ENCODE peak calls at places on chromosomes 4 and X, in eight cellular contexts. A, L, K, B, P, S, C and N are unnamed samples.

GRCh38 chr4:154958621-154959358 is 177.7 kb downstream of the RBM46 start:
- DNase-seq in A (peak), L (no peak), K (no peak), B (peak), P (peak), S (peak), C (peak), N (no peak)

GRCh38 chrX:17413228-17413627 is 38.2 kb downstream of the NHS start:
- DNase-seq in A (peak), L (no peak), K (no peak), B (no peak), P (no peak), S (no peak), C (no peak), N (no peak)

GRCh38 chr4:185263419-185263818 is 54.0 kb downstream of the SNX25 start:
- DNase-seq in A (no peak), L (no peak), K (no peak), B (no peak), P (no peak), S (no peak), C (no peak), N (no peak)

GRCh38 chr4:2932951-2933565 is 30.1 kb downstream of the NOP14 start:
- DNase-seq in A (no peak), L (no peak), K (no peak), B (no peak), P (peak), S (no peak), C (no peak), N (no peak)

GRCh38 chr4:184362338-184362737 is 112.0 kb downstream of the IRF2 start:
- DNase-seq in A (no peak), L (peak), K (no peak), B (no peak), P (no peak), S (no peak), C (no peak), N (no peak)

GRCh38 chrX:37405954-37406353 is 56.8 kb downstream of the PRRG1 start:
- DNase-seq in A (peak), L (no peak), K (no peak), B (no peak), P (no peak), S (no peak), C (no peak), N (no peak)

GRCh38 chr4:186765673-186766546 is 42.3 kb upstream of the FAT1 start:
- DNase-seq in A (no peak), L (no peak), K (no peak), B (no peak), P (no peak), S (no peak), C (no peak), N (no peak)

GRCh38 chr4:41683321-41683720 is 65.2 kb downstream of the PHOX2B start:
- DNase-seq in A (no peak), L (no peak), K (no peak), B (no peak), P (no peak), S (no peak), C (no peak), N (no peak)

GRCh38 chrX:41027388-41027787 is 57.9 kb upstream of the USP9X start:
- DNase-seq in A (peak), L (no peak), K (no peak), B (no peak), P (no peak), S (no peak), C (no peak), N (no peak)

GRCh38 chr4:6824772-6825402 is 42.4 kb downstream of the KIAA0232 start:
- DNase-seq in A (no peak), L (no peak), K (no peak), B (no peak), P (no peak), S (no peak), C (no peak), N (no peak)

GRCh38 chr4:1172971-1173757 is 781 bp upstream of the SPON2 start:
- DNase-seq in A (peak), L (peak), K (no peak), B (peak), P (no peak), S (peak), C (no peak), N (no peak)

GRCh38 chr4:99144070-99144469 is at the start of gene ADH4:
- DNase-seq in A (peak), L (no peak), K (no peak), B (no peak), P (no peak), S (no peak), C (no peak), N (no peak)

GRCh38 chr4:47933798-47934197 is 19.4 kb upstream of the NFXL1 start:
- DNase-seq in A (peak), L (no peak), K (peak), B (no peak), P (no peak), S (no peak), C (no peak), N (no peak)

GRCh38 chr4:57312296-57312695 is 202.1 kb upstream of the IGFBP7 start:
- DNase-seq in A (no peak), L (no peak), K (no peak), B (no peak), P (no peak), S (no peak), C (no peak), N (no peak)

GRCh38 chr4:85860066-85860465 is 385.1 kb downstream of the ARHGAP24 start:
- DNase-seq in A (peak), L (no peak), K (no peak), B (no peak), P (no peak), S (no peak), C (no peak), N (no peak)

GRCh38 chr4:17055788-17056187 is 157.3 kb upstream of the LDB2 start:
- DNase-seq in A (peak), L (no peak), K (no peak), B (no peak), P (no peak), S (no peak), C (no peak), N (no peak)

GRCh38 chrX:77087529-77088169 is 359.5 kb upstream of the FGF16 start:
- DNase-seq in A (peak), L (no peak), K (no peak), B (peak), P (no peak), S (peak), C (peak), N (no peak)

GRCh38 chr4:168839758-168840385 is 170.2 kb downstream of the CBR4 start:
- DNase-seq in A (peak), L (no peak), K (no peak), B (no peak), P (no peak), S (no peak), C (no peak), N (no peak)

GRCh38 chr4:89836031-89836777 is 757 bp downstream of the SNCA start:
- DNase-seq in A (no peak), L (peak), K (peak), B (no peak), P (no peak), S (no peak), C (no peak), N (peak)

GRCh38 chr4:115222061-115222460 is 108.6 kb upstream of the NDST4 start:
- DNase-seq in A (no peak), L (no peak), K (no peak), B (no peak), P (no peak), S (no peak), C (no peak), N (no peak)

GRCh38 chr4:116066711-116067245 is 953.4 kb upstream of the NDST4 start:
- DNase-seq in A (no peak), L (peak), K (no peak), B (no peak), P (no peak), S (no peak), C (no peak), N (no peak)

GRCh38 chr4:139595989-139596679 is 40.1 kb upstream of the SETD7 start:
- DNase-seq in A (peak), L (no peak), K (no peak), B (peak), P (no peak), S (peak), C (no peak), N (no peak)

GRCh38 chrX:96563663-96564062 is 121.0 kb upstream of the DIAPH2 start:
- DNase-seq in A (peak), L (no peak), K (no peak), B (peak), P (no peak), S (peak), C (no peak), N (no peak)

GRCh38 chr4:139852612-139853269 is 187.1 kb downstream of the MGST2 start:
- DNase-seq in A (no peak), L (no peak), K (no peak), B (no peak), P (no peak), S (no peak), C (no peak), N (no peak)

GRCh38 chr4:110106946-110107325 is 91.5 kb downstream of the ELOVL6 start:
- DNase-seq in A (peak), L (no peak), K (no peak), B (no peak), P (no peak), S (no peak), C (no peak), N (no peak)

GRCh38 chr4:76998251-76998901 is 48.8 kb downstream of the SEPTIN11 start:
- DNase-seq in A (peak), L (no peak), K (no peak), B (no peak), P (no peak), S (no peak), C (no peak), N (no peak)

GRCh38 chrX:44344194-44344593 is 722 bp upstream of the EFHC2 start:
- DNase-seq in A (no peak), L (peak), K (peak), B (peak), P (peak), S (peak), C (peak), N (no peak)

GRCh38 chr4:8422327-8422726 is 18.2 kb downstream of the ACOX3 start:
- DNase-seq in A (no peak), L (no peak), K (no peak), B (no peak), P (no peak), S (no peak), C (no peak), N (no peak)

GRCh38 chrX:8433296-8434094 is 31.1 kb upstream of the VCX3B start:
- DNase-seq in A (no peak), L (no peak), K (no peak), B (no peak), P (no peak), S (no peak), C (no peak), N (no peak)

GRCh38 chrX:69988955-69989394 is 60.8 kb downstream of the AWAT2 start:
- DNase-seq in A (no peak), L (no peak), K (no peak), B (no peak), P (peak), S (no peak), C (no peak), N (no peak)

GRCh38 chrX:107626481-107626880 is 1.8 kb upstream of the PRPS1 start:
- DNase-seq in A (no peak), L (no peak), K (no peak), B (no peak), P (no peak), S (no peak), C (no peak), N (no peak)

GRCh38 chr4:156560701-156561100 is 410.9 kb downstream of the PDGFC start:
- DNase-seq in A (no peak), L (no peak), K (no peak), B (no peak), P (no peak), S (no peak), C (no peak), N (no peak)

GRCh38 chr4:158809611-158810486 is 41.0 kb downstream of the FNIP2 start:
- DNase-seq in A (peak), L (no peak), K (no peak), B (peak), P (no peak), S (peak), C (no peak), N (no peak)

GRCh38 chr4:77493120-77493767 is 112.4 kb upstream of the CXCL13 start:
- DNase-seq in A (no peak), L (no peak), K (no peak), B (no peak), P (no peak), S (no peak), C (no peak), N (no peak)

GRCh38 chrX:15497865-15498264 is 2.7 kb upstream of the BMX start:
- DNase-seq in A (peak), L (peak), K (peak), B (peak), P (peak), S (peak), C (peak), N (peak)

DNA sequence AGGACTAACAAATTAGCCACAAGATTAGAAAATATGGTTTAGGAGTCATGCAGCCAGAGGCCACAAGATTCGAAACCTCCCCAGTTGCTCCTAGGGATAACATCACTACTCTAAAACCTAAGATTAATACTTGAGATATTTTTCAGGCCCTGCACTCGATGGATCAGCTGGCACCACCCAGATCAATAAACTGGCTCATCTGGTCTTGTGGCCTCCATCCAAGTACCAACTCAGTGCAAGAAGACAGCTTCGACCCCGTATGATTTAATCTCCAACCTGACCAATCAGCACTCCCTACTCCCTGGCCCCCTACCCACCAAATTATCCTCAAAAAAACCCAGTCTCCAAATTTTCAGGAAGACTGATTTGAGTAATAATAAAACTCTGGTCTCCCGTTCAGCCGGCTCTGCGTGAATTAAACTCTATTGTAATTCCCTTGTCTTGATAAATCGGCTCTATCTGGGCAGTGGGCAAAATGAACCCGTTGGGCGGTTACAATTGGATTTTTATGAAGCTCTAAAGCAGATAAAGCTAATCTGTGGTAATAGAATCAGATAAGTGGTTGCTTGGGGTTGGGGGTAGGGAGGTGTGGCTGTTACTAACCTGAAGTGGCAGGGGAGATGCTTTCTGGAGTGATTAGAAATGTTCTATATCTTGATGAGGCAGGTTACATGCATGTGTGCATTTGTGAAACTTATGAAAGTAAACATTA is 91.8 kb upstream of the ATXN3L start:
- DNase-seq in A (no peak), L (no peak), K (no peak), B (no peak), P (no peak), S (no peak), C (no peak), N (no peak)
- TF ChIP-seq CTCF in A (no peak), L (no peak), K (no peak), B (no peak), P (no peak), S (no peak), C (no peak), N (no peak)

GRCh38 chr4:153233761-153234371 is 29.6 kb downstream of the TRIM2 start:
- DNase-seq in A (peak), L (no peak), K (no peak), B (no peak), P (no peak), S (no peak), C (no peak), N (no peak)

GRCh38 chr4:153228512-153229145 is 24.4 kb downstream of the TRIM2 start:
- DNase-seq in A (no peak), L (no peak), K (no peak), B (no peak), P (no peak), S (no peak), C (no peak), N (no peak)

GRCh38 chr4:153234923-153235322 is 30.7 kb downstream of the TRIM2 start:
- DNase-seq in A (peak), L (no peak), K (no peak), B (no peak), P (no peak), S (no peak), C (no peak), N (no peak)

GRCh38 chr4:153227501-153227900 is 23.3 kb downstream of the TRIM2 start:
- DNase-seq in A (no peak), L (no peak), K (no peak), B (no peak), P (no peak), S (no peak), C (no peak), N (no peak)

DNA sequence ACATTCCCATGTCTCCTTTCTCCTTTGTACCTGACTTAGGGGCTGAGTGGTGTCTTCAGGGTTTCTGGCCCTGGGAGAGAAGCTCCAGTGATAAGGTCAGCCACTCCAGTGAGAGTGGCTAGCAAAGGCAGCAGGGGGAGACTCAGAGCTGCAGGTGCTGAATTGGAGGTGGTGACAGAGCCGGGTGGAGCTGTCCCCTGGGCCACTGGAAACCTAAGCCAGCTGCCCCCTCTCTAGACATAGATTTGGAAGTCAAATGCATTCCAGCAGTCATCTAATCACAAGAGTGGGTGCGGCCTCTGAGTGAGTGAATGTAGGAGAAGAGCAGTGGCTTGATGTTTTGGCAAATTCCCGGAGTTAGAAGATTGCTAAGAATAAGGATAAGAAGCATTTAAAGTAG is 28.5 kb downstream of the TRIM2 start:
- DNase-seq in A (no peak), L (peak), K (no peak), B (no peak), P (peak), S (no peak), C (no peak), N (peak)
- TF ChIP-seq CTCF in A (peak), L (peak), K (peak), B (no peak), P (peak), S (no peak), C (no peak), N (no peak)

DNA sequence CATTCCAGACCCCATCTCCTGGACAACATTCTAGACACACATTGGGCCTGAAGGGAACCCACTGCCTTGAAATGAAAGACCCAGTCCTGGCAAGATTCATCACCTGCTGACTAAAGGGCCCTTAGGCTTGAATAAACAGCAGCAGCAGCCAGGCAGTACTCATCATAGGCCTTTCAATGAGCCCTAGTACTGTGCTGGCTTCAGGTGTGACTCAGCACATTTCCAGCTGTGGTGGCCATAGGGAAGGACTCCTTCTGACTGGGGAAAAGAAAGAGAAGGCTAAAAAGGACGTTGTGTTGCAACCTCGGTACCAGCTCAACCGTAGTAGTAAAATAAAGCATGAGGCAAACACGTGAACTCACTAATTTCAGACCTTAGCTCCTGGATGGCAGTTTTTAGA is 344.0 kb downstream of the ACTRT1 start:
- DNase-seq in A (no peak), L (peak), K (no peak), B (no peak), P (no peak), S (no peak), C (no peak), N (no peak)
- TF ChIP-seq CTCF in A (no peak), L (no peak), K (no peak), B (no peak), P (no peak), S (no peak), C (no peak), N (no peak)

GRCh38 chrX:120450163-120450562 is 18.9 kb downstream of the LAMP2 start:
- DNase-seq in A (peak), L (no peak), K (no peak), B (no peak), P (no peak), S (no peak), C (no peak), N (no peak)
- TF ChIP-seq CTCF in A (no peak), L (peak), K (peak), B (no peak), P (no peak), S (no peak), C (no peak), N (no peak)

DNA sequence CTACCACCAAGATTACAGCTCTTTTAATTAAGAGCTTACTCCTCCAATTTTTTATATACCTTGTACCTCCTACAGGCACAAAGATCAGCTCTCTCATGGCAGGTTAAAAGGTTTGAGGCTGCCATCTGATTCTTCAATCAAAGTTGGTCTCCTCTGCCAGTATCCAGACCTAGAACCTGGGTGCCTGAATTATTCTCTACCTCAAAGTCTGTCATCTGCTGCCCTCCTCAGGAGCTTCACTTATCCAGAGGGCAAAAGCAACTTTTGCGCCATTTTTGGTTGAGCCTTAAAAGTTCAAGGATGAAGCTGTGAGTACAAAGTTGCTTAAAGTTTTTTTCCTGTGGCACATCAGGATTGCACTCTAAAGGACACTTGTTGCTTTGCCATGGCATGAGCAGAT is 343.7 kb upstream of the PPP1R2C start:
- DNase-seq in A (peak), L (no peak), K (no peak), B (no peak), P (no peak), S (no peak), C (no peak), N (no peak)
- TF ChIP-seq CTCF in A (no peak), L (peak), K (no peak), B (no peak), P (no peak), S (no peak), C (no peak), N (no peak)

DNA sequence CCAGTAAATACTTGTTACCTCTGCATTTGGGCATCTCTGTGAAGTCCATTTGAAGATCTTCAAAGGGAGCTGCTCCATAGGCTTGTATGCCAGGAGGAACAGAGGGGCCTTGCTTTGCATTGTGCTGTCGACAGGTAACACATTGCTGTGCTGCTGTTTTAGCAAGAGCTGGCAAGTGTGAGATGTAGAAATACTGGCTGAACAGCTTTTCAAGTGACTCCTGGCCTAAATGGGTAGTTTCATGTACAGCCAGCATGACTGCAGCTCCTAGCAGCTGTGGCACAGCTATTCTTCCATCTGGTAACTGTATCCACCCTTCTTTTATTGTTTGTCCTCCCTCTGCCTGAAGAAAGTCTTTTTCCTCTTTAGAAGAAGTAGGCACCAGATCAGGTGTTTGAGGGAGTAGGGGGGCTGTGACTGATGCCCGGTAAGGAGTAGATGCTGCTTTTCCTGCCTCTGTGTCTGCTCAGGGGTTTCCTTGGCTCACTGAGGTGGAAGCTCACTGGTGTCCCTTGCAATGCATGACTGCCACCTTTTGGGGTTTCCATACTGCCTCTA is 965.3 kb downstream of the CCSER1 start:
- DNase-seq in A (no peak), L (no peak), K (no peak), B (no peak), P (no peak), S (no peak), C (no peak), N (no peak)
- TF ChIP-seq CTCF in A (no peak), L (no peak), K (no peak), B (no peak), P (no peak), S (no peak), C (no peak), N (no peak)